ENCODE peak calls at places on chromosome 15, in five cellular contexts. N, X, Y, Z and Q are unnamed samples.

GRCh38 chr15:80699981-80700380 is 4.9 kb downstream of the ABHD17C start:
- DNase-seq in N (no peak), X (no peak), Y (no peak), Z (peak; percentile 72), Q (no peak)

GRCh38 chr15:51917493-51917892 is 54.1 kb downstream of the LEO1 start:
- DNase-seq in N (no peak), X (no peak), Y (no peak), Z (peak; percentile 75), Q (no peak)

GRCh38 chr15:32994810-32995424 is 199.6 kb downstream of the FMN1 start:
- DNase-seq in N (no peak), X (no peak), Y (no peak), Z (peak; percentile 69), Q (no peak)

GRCh38 chr15:71275098-71275497 is 159.8 kb downstream of the THSD4 start:
- DNase-seq in N (no peak), X (no peak), Y (no peak), Z (peak; percentile 85), Q (no peak)

GRCh38 chr15:83766326-83766725 is 112.4 kb downstream of the ADAMTSL3 start:
- DNase-seq in N (no peak), X (no peak), Y (no peak), Z (no peak), Q (no peak)

GRCh38 chr15:100115711-100116090 is 226.1 kb downstream of the ADAMTS17 start:
- DNase-seq in N (no peak), X (no peak), Y (no peak), Z (peak; percentile 82), Q (no peak)

GRCh38 chr15:81886586-81886985 is 159.2 kb downstream of the MEX3B start:
- DNase-seq in N (no peak), X (no peak), Y (no peak), Z (no peak), Q (no peak)

GRCh38 chr15:45871121-45871855 is 236.5 kb downstream of the SQOR start:
- DNase-seq in N (no peak), X (no peak), Y (no peak), Z (peak; percentile 76), Q (no peak)

GRCh38 chr15:66897971-66898370 is 167.4 kb upstream of the SMAD3 start:
- DNase-seq in N (no peak), X (no peak), Y (no peak), Z (no peak), Q (no peak)

GRCh38 chr15:98823012-98823458 is 174.7 kb downstream of the IGF1R start:
- DNase-seq in N (no peak), X (no peak), Y (no peak), Z (peak; percentile 78), Q (no peak)

GRCh38 chr15:68819451-68820204 is 1.1 kb downstream of the ANP32A start:
- DNase-seq in N (peak; percentile 70), X (no peak), Y (no peak), Z (peak; percentile 36), Q (no peak)

GRCh38 chr15:101675015-101675414 is 22.8 kb upstream of the TM2D3 start:
- DNase-seq in N (no peak), X (no peak), Y (no peak), Z (peak; percentile 64), Q (no peak)

GRCh38 chr15:48577495-48577894 is 68.0 kb downstream of the FBN1 start:
- DNase-seq in N (no peak), X (no peak), Y (no peak), Z (no peak), Q (no peak)

GRCh38 chr15:54150255-54150654 is 172.0 kb downstream of the UNC13C start:
- DNase-seq in N (no peak), X (no peak), Y (no peak), Z (no peak), Q (no peak)

GRCh38 chr15:76183906-76184639 is 124.3 kb downstream of the TMEM266 start:
- DNase-seq in N (no peak), X (no peak), Y (no peak), Z (no peak), Q (no peak)

GRCh38 chr15:81387629-81388430 is 13.8 kb upstream of the TMC3 start:
- DNase-seq in N (no peak), X (no peak), Y (no peak), Z (no peak), Q (no peak)

GRCh38 chr15:73078722-73079121 is 26.5 kb downstream of the NEO1 start:
- DNase-seq in N (no peak), X (no peak), Y (no peak), Z (peak; percentile 71), Q (no peak)

GRCh38 chr15:56736881-56737707 is 3.8 kb upstream of the ZNF280D start:
- DNase-seq in N (no peak), X (no peak), Y (no peak), Z (no peak), Q (no peak)

GRCh38 chr15:50137893-50138292 is 18.9 kb upstream of the ATP8B4 start:
- DNase-seq in N (no peak), X (no peak), Y (no peak), Z (no peak), Q (no peak)

GRCh38 chr15:50249704-50250103 is 15.8 kb downstream of the HDC start:
- DNase-seq in N (no peak), X (no peak), Y (no peak), Z (no peak), Q (no peak)

GRCh38 chr15:22224241-22224671 is 143.9 kb downstream of the OR4M2 start:
- DNase-seq in N (no peak), X (no peak), Y (peak; percentile 22), Z (no peak), Q (peak; percentile 33)

GRCh38 chr15:69154684-69155083 is 5.8 kb upstream of the GLCE start:
- DNase-seq in N (no peak), X (no peak), Y (no peak), Z (peak; percentile 61), Q (no peak)

GRCh38 chr15:91243806-91244205 is 143.7 kb downstream of the SV2B start:
- DNase-seq in N (no peak), X (no peak), Y (no peak), Z (no peak), Q (no peak)

GRCh38 chr15:46296002-46296401 is 661.2 kb downstream of the SQOR start:
- DNase-seq in N (no peak), X (no peak), Y (no peak), Z (no peak), Q (no peak)

GRCh38 chr15:81373996-81374395 is at the start of gene TMC3:
- DNase-seq in N (no peak), X (no peak), Y (no peak), Z (no peak), Q (no peak)

GRCh38 chr15:52137432-52138357 is 25.1 kb upstream of the BCL2L10 start:
- DNase-seq in N (no peak), X (no peak), Y (no peak), Z (no peak), Q (no peak)

GRCh38 chr15:98946301-98947255 is 61.0 kb downstream of the PGPEP1L start:
- DNase-seq in N (no peak), X (peak; percentile 64), Y (no peak), Z (no peak), Q (no peak)

GRCh38 chr15:76107169-76107568 is 47.4 kb downstream of the TMEM266 start:
- DNase-seq in N (no peak), X (no peak), Y (no peak), Z (peak; percentile 23), Q (no peak)

GRCh38 chr15:74406992-74407705 is 26.6 kb downstream of the SEMA7A start:
- DNase-seq in N (no peak), X (no peak), Y (no peak), Z (peak; percentile 90), Q (no peak)

GRCh38 chr15:42059661-42060476 is 34.5 kb downstream of the PLA2G4D start:
- DNase-seq in N (peak; percentile 89), X (no peak), Y (peak; percentile 84), Z (peak; percentile 72), Q (no peak)
- TF ChIP-seq CTCF in N (peak; percentile 85), X (peak; percentile 88), Y (no peak), Z (peak; percentile 98), Q (peak; percentile 98)

DNA sequence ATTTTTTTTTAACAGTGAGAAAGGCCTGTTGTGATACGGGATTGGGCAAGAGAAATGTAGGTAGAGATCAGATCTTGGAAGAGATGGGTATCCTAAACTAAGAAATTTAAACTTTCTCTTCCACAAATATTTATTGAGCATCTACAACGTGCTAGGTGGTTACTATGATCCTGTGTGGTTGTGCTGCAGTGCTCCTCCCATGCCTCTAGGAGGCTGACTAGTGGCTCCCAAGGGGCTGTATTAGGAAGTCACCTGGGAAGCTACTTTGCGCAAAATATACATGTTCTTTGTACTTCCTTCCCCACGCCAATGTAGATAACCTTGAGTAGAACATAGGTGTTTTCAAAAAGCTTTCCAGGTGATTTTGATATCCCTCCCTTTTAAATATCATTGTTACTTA is 27.2 kb downstream of the USP3 start:
- DNase-seq in N (no peak), X (no peak), Y (no peak), Z (no peak), Q (no peak)
- TF ChIP-seq CTCF in N (no peak), X (no peak), Y (no peak), Z (peak; percentile 47), Q (no peak)

DNA sequence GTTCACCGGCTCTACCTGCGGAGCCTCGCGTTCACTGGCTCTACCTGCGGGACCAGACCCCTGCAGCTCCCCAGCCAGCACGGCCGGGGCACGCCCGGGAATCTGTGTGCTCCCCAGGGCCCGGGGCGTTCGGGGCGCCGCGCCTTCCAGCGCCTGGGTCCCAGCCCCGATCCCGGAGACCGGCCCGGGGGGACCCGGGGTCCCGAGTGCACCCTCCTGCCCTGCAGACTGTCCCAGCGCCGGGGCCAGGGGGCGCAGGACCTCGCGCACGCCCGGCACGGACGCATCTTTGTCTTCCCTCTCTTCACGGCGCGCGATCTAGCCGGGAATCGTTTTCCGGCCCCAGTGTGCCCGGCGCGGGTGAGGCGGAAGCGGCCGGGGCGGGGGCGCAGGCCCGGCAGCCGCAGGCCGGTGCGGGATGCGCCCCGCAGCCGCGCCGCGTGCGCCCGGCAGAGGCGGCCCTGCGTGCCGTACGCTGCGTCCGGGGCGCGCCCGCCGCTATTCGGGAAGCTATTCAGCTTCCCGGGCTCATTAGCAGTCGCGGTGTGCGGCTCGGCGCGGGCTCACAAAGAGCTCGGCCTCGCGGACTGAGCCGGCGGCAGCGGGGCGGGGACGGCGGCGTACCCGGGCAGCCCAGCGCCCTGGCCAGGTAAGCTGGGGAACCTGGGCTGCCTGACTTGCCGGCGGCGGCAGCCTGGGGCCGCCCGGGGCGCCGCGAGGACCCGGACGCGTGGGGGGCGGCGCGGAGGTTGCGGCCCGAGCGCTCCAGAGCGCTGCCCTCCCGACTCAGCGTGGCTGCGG is at the start of gene APBA2:
- DNase-seq in N (peak; percentile 78), X (no peak), Y (no peak), Z (peak; percentile 56), Q (no peak)
- TF ChIP-seq CTCF in N (no peak), X (no peak), Y (no peak), Z (no peak), Q (no peak)

DNA sequence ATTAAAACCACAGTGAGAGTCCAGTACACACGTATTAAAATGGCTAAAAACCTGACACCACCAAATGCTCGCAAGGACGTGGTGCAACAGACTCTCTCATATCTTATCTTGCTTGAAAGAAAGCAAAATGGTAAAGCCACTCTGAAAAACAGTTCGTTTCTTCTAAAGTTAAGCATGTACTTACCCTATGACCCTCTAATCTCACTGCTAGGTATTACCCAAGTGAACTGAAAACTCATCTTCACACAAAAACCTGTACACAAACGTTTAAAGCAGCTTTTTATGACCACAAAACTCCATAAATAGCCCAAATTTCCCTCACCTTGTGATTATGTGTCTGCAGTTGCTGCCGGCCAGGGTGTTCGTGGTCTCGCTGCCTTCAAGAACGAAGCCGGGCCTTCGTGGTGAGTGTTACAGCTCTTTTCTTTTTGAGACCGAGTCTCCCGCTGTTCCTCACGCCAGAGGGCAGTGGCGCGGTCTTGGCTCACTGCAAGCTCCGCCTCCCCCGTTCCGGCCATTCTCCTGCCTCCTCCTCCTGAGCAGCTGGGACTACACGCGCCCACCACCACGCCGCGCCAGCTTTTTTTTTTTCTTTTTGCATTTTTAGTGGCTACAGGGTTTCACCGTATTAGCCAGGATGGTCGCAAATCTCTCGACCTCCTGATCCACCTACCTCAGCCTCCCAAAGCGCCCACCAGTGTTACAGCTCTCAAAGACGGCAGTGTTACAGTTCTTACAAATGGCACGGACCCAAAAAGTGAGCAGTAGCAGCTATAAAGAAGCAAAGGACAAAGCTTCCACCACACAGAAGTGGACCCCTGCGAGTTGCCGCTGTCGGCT is 165.4 kb downstream of the TJP1 start:
- DNase-seq in N (no peak), X (no peak), Y (no peak), Z (no peak), Q (peak; percentile 77)
- TF ChIP-seq CTCF in N (no peak), X (no peak), Y (no peak), Z (no peak), Q (no peak)